ENCODE peak calls at places on chromosomes 2 and 18, in seven cellular contexts. Y is effector CD4-positive, alpha-beta T cell; O is NCI-H187; B is stimulated activated CD8-positive, alpha-beta memory T cell treated with anti-CD3 and anti-CD28 coated beads, Interleukin-4, amount 100 ng/mL, for 24 hours; G is A172; T is nephron progenitor cell; N is GM13976. H is an unnamed sample.

GRCh38 chr2:239378021-239378917 is 22.6 kb downstream of the HDAC4 start:
- DNase-seq in N (no peak), B (no peak), T (no peak), G (no peak), O (no peak), Y (no peak), H (no peak)

GRCh38 chr18:10045296-10045891 is 131.6 kb downstream of the VAPA start:
- DNase-seq in N (no peak), G (no peak), Y (no peak), O (no peak), B (no peak), T (no peak), H (no peak)

GRCh38 chr2:162074579-162074922 is 536 bp upstream of the DPP4 start:
- DNase-seq in T (no peak), G (no peak), O (peak; percentile 44), Y (no peak), N (no peak), B (no peak), H (no peak)

GRCh38 chr2:8985561-8986326 is 17.7 kb downstream of the MBOAT2 start:
- DNase-seq in O (no peak), N (no peak), B (no peak), G (peak; percentile 22), T (no peak), Y (no peak), H (no peak)

GRCh38 chr2:168344706-168345105 is 97.3 kb upstream of the STK39 start:
- DNase-seq in O (no peak), G (no peak), Y (no peak), N (no peak), T (no peak), B (no peak), H (no peak)

GRCh38 chr2:178542569-178542968 is 62.3 kb downstream of the PLEKHA3 start:
- DNase-seq in Y (no peak), O (no peak), B (no peak), T (no peak), G (no peak), N (no peak), H (no peak)

GRCh38 chr18:58942486-58942885 is 77.8 kb downstream of the ZNF532 start:
- DNase-seq in Y (no peak), N (no peak), B (no peak), G (peak; percentile 17), O (no peak), T (no peak), H (no peak)

GRCh38 chr2:205775091-205775876 is 93.0 kb downstream of the NRP2 start:
- DNase-seq in Y (no peak), G (peak; percentile 57), N (no peak), T (no peak), B (no peak), O (no peak), H (no peak)

GRCh38 chr2:18345848-18346247 is 214.6 kb downstream of the RDH14 start:
- DNase-seq in B (no peak), O (no peak), G (peak; percentile 89), Y (no peak), N (no peak), T (no peak), H (no peak)